ENCODE peak calls at places on chromosomes 11 and 22, in ten cellular contexts. F, J, U, R, W, B, Q, T, Y and A are unnamed samples.
A peak's percentile ranks its signal among the peaks of the same experiment; 100 is the strongest.

GRCh38 chr11:113506461-113506860 is 31.3 kb upstream of the DRD2 start:
- DNase-seq in J (no peak), R (no peak), W (no peak), F (no peak), Q (no peak), T (no peak), Y (no peak), U (no peak), B (no peak), A (no peak)

GRCh38 chr11:60282291-60282690 is 1.8 kb downstream of the MS4A4A start:
- DNase-seq in B (no peak), Y (no peak), U (no peak), T (no peak), J (no peak), W (no peak), F (no peak), R (no peak), Q (no peak), A (no peak)

GRCh38 chr11:10515418-10515817 is 25.6 kb downstream of the RNF141 start:
- DNase-seq in U (no peak), R (no peak), T (no peak), F (no peak), Y (no peak), Q (no peak), B (no peak), J (no peak), W (no peak), A (no peak)

GRCh38 chr22:33850724-33851123 is 69.6 kb downstream of the LARGE1 start:
- DNase-seq in Y (peak; percentile 68), B (no peak), U (no peak), T (no peak), R (no peak), J (no peak), W (no peak), F (no peak), Q (no peak), A (no peak)

GRCh38 chr11:107587306-107587979 is 3.5 kb upstream of the ELMOD1 start:
- DNase-seq in Y (no peak), W (no peak), F (peak; percentile 62), R (no peak), B (no peak), T (no peak), J (peak; percentile 40), Q (no peak), U (no peak), A (no peak)

GRCh38 chr11:75554258-75555022 is 7.6 kb upstream of the SERPINH1 start:
- DNase-seq in F (peak; percentile 99), R (peak; percentile 99), B (peak; percentile 98), T (peak; percentile 74), J (peak; percentile 40), Q (no peak), Y (peak; percentile 97), W (peak; percentile 83), U (no peak), A (peak; percentile 99)

GRCh38 chr11:127493330-127493729 is 492.8 kb upstream of the KIRREL3 start:
- DNase-seq in W (no peak), U (no peak), B (no peak), F (no peak), Q (no peak), Y (peak; percentile 52), J (peak; percentile 22), T (no peak), R (peak; percentile 3), A (no peak)

GRCh38 chr11:1069740-1070139 is 4.9 kb upstream of the MUC2 start:
- DNase-seq in B (no peak), Q (no peak), W (no peak), U (no peak), T (no peak), R (no peak), Y (no peak), J (no peak), F (no peak), A (no peak)

GRCh38 chr11:110433393-110434333 is 3.9 kb downstream of the FDX1 start:
- DNase-seq in F (no peak), R (no peak), B (peak; percentile 57), T (no peak), Q (no peak), U (no peak), Y (no peak), W (no peak), J (peak; percentile 27), A (no peak)

GRCh38 chr22:48644108-48644507 is 1183.6 kb downstream of the BRD1 start:
- DNase-seq in W (no peak), U (no peak), B (no peak), F (no peak), T (no peak), Y (no peak), R (no peak), J (no peak), Q (no peak), A (no peak)

GRCh38 chr22:23219787-23220484 is 39.6 kb downstream of the BCR start:
- DNase-seq in Y (peak; percentile 82), R (peak; percentile 53), T (peak; percentile 61), Q (no peak), W (no peak), U (peak; percentile 56), B (no peak), F (no peak), J (peak; percentile 85), A (no peak)

GRCh38 chr11:103923473-103923931 is 112.9 kb upstream of the DDI1 start:
- DNase-seq in F (no peak), U (no peak), R (no peak), W (no peak), Q (peak; percentile 26), B (no peak), T (no peak), J (peak; percentile 77), Y (peak; percentile 58), A (no peak)

GRCh38 chr22:23282089-23282501 is 101.8 kb downstream of the BCR start:
- DNase-seq in Y (no peak), U (no peak), T (peak; percentile 89), B (peak; percentile 98), J (peak; percentile 99), F (no peak), Q (peak; percentile 51), W (no peak), R (peak; percentile 16), A (no peak)

GRCh38 chr22:46738642-46738960 is 549 bp upstream of the CERK start:
- DNase-seq in U (no peak), W (no peak), R (no peak), Q (no peak), J (no peak), T (no peak), F (no peak), B (no peak), Y (peak; percentile 75), A (no peak)

DNA sequence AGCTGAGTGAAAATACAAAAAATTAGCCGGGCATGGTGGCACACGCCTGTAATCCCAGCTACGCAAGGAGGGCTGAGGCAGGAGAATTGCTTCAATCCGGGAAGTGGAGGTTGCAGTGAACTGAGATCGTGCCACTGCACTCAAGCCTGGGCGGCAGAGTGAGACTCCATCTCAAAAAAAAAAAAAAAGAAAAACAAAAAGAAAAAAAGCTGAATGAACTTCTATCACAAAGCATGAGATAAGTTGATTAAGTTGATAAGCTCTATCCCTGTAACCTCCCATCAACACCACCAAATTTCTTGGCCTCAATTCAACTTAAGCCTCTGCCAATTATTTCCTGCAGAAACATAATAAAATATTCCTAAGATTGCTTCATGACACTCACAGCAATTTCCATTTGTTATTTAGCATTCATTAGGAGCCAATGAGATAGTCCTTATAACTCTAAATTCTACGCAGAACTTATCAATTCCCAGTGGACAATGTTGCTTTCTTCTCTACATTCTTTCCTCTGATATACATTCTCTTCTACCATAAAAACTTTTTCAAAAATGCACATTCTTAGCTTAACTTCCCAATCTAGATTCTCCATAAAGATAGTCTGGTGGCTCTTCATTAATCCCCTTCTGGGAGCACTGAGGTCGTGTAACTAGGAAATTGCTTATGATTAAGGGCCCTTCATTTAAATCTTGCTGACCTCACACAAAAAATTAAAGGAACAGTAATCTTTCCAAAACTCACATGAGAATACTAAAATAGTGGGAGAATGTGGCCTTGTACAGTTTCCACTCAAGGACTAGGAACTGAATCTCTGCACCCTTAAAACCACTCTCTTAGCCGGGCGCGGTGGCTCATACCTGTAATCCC is 2.9 kb downstream of the AMBRA1 start:
- DNase-seq in Y (no peak), U (no peak), B (no peak), T (no peak), J (peak; percentile 18), Q (no peak), R (no peak), W (no peak), F (no peak), A (no peak)
- H3K4me3 ChIP-seq in Y (peak overlapping the region; percentile 96), U (no peak overlapping the region), B (no peak overlapping the region), T (no peak overlapping the region), J (peak overlapping the region; percentile 6), Q (no peak overlapping the region), R (no peak overlapping the region), W (no peak overlapping the region), F (no peak overlapping the region), A (no peak overlapping the region)

GRCh38 chr22:45317551-45318167 is 7.9 kb downstream of the FAM118A start:
- DNase-seq in Q (no peak), T (no peak), F (no peak), Y (peak; percentile 76), U (peak; percentile 60), J (peak; percentile 64), R (peak; percentile 32), B (peak; percentile 92), W (peak; percentile 54), A (no peak)
- TF ChIP-seq CTCF in Q (no peak), T (no peak), F (peak; percentile 22), Y (peak; percentile 60), U (no peak), J (peak; percentile 56), R (peak; percentile 53), B (peak; percentile 42), W (peak; percentile 61), A (peak; percentile 24)

GRCh38 chr11:57793711-57794110 is 32.1 kb downstream of the CTNND1 start:
- DNase-seq in Q (no peak), F (no peak), T (no peak), B (no peak), Y (peak; percentile 25), R (no peak), J (no peak), U (no peak), W (no peak), A (no peak)
- H3K4me3 ChIP-seq in Q (no peak overlapping the region), F (no peak overlapping the region), T (no peak overlapping the region), B (no peak overlapping the region), Y (no peak overlapping the region), R (no peak overlapping the region), J (no peak overlapping the region), U (no peak overlapping the region), W (no peak overlapping the region), A (no peak overlapping the region)

DNA sequence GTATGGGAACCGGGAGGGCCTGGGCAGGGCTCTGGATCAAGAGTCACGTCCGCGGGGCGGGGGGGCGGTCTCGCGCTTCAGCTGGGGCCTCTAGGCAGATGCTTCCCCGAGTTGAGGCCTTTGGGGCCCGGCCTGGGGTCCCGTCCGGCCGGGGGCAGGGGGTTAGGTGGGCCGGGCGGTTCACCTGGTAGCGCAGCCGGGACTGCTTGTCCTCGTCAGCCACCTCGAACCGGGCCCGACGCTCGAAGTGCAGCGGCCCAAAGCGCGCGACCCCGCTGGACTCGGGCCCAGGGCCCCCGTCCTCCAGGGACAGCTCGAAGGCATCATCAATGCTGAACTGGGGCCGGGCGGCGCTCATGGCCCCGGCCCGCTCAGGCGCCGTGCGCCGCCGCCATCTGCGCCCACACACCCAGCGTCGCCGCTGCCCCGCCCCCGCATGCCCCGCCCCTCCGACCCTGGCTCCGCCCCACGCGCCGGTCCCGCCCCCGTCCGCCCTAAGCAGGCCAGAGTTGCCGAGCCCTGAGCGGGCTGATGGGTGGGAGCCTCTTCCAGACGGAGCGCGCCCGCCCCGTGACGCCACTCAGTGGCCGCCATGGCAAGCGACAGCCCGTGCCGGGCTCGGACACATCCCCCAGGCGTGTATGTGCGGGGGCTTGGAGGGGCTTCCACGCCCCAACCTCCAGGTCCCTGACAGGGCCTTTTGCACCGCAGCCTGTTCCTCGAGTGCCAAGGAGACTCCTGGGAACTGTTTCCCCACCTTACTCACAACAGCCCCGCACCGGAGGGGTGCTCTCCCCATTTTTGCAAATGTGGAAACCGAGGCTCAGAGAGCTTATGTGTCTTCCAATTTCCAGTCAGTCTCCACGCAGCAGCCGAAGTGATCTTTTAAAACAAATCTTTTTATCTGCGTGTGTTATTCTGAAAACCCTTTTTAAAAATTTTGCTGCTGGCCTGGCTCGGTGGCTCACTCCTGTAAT is at the start of gene TMEM134:
- DNase-seq in R (peak; percentile 82), W (peak; percentile 93), Y (peak; percentile 97), F (no peak), B (peak; percentile 99), T (peak; percentile 91), Q (peak; percentile 82), J (peak; percentile 94), U (peak; percentile 93), A (peak; percentile 19)
- TF ChIP-seq CTCF in R (peak; percentile 52), W (peak; percentile 45), Y (peak; percentile 62), F (peak; percentile 54), B (peak; percentile 29), T (peak; percentile 44), Q (no peak), J (peak; percentile 37), U (peak; percentile 43), A (peak; percentile 71)